ENCODE peak calls at places on chromosomes 3 and 15, in nine cellular contexts. H is body of pancreas; F is brain microvascular endothelial cell; J is endodermal cell; S is stimulated activated CD4-positive, alpha-beta T cell treated with anti-CD3 and anti-CD28 coated beads, TNF-alpha, amount 100 ng/mL, for 4 hours; P is NCI-H2029; Q is heart left ventricle; A is neural crest cell; O is erythroblast. M is an unnamed sample.

GRCh38 chr15:31080618-31081017 is 20.9 kb downstream of the TRPM1 start:
- DNase-seq in H (peak), F (no peak), J (peak), S (no peak), P (no peak), Q (peak), A (peak), O (peak), M (no peak)

GRCh38 chr3:156360116-156360515 is 194.8 kb downstream of the SSR3 start:
- DNase-seq in H (no peak), F (no peak), J (no peak), S (no peak), P (no peak), Q (no peak), A (no peak), O (no peak), M (no peak)

GRCh38 chr3:127688416-127689265 is 15.9 kb downstream of the ABTB1 start:
- DNase-seq in H (peak), F (peak), J (peak), S (no peak), P (peak), Q (peak), A (no peak), O (no peak), M (peak)

GRCh38 chr3:152583913-152584312 is 251.0 kb upstream of the P2RY1 start:
- DNase-seq in H (no peak), F (no peak), J (no peak), S (no peak), P (no peak), Q (peak), A (no peak), O (no peak), M (peak)

GRCh38 chr3:136925425-136926190 is 32.2 kb upstream of the IL20RB start:
- DNase-seq in H (no peak), F (no peak), J (no peak), S (no peak), P (no peak), Q (no peak), A (no peak), O (no peak), M (peak)

GRCh38 chr15:34951993-34952392 is 17.5 kb downstream of the AQR start:
- DNase-seq in H (no peak), F (no peak), J (no peak), S (no peak), P (no peak), Q (no peak), A (no peak), O (no peak), M (peak)

GRCh38 chr3:51384730-51385473 is at the start of gene MANF:
- DNase-seq in H (peak), F (peak), J (peak), S (peak), P (peak), Q (peak), A (peak), O (peak), M (peak)

GRCh38 chr3:62379206-62379834 is 6.0 kb upstream of the FEZF2 start:
- DNase-seq in H (no peak), F (no peak), J (peak), S (no peak), P (no peak), Q (no peak), A (no peak), O (no peak), M (no peak)

GRCh38 chr3:188683032-188683491 is 488.7 kb upstream of the TPRG1 start:
- DNase-seq in H (no peak), F (peak), J (no peak), S (no peak), P (no peak), Q (no peak), A (no peak), O (no peak), M (peak)

GRCh38 chr15:62958528-62958927 is 84.0 kb upstream of the TPM1 start:
- DNase-seq in H (peak), F (no peak), J (no peak), S (no peak), P (no peak), Q (peak), A (no peak), O (no peak), M (peak)

M was measured in AG10803.